ENCODE peak calls at places on chromosomes 5 and 9, in six cellular contexts. One of them, this sample, is unnamed.

GRCh38 chr5:148998174-148998797 is 64.6 kb downstream of the SH3TC2 start:
- DNase-seq in H9: no peak
- DNase-seq in H1: no peak
- DNase-seq in neuronal stem cell: peak
- DNase-seq in mesenchymal stem cell: peak
- DNase-seq in trophoblast cell: peak
- DNase-seq in this sample: peak

GRCh38 chr5:67474597-67475238 is 278.1 kb upstream of the CD180 start:
- DNase-seq in H9: no peak
- DNase-seq in H1: no peak
- DNase-seq in neuronal stem cell: no peak
- DNase-seq in mesenchymal stem cell: no peak
- DNase-seq in trophoblast cell: no peak
- DNase-seq in this sample: no peak

GRCh38 chr9:123327697-123328100 is 28.3 kb upstream of the CRB2 start:
- DNase-seq in H9: no peak
- DNase-seq in H1: no peak
- DNase-seq in neuronal stem cell: no peak
- DNase-seq in mesenchymal stem cell: no peak
- DNase-seq in trophoblast cell: peak
- DNase-seq in this sample: no peak

GRCh38 chr9:120733190-120733589 is 18.9 kb upstream of the MEGF9 start:
- DNase-seq in H9: no peak
- DNase-seq in H1: no peak
- DNase-seq in neuronal stem cell: no peak
- DNase-seq in mesenchymal stem cell: peak
- DNase-seq in trophoblast cell: no peak
- DNase-seq in this sample: peak

GRCh38 chr5:19240150-19240549 is 747.9 kb downstream of the CDH18 start:
- DNase-seq in H9: no peak
- DNase-seq in H1: no peak
- DNase-seq in neuronal stem cell: no peak
- DNase-seq in mesenchymal stem cell: peak
- DNase-seq in trophoblast cell: no peak
- DNase-seq in this sample: no peak

GRCh38 chr5:5536871-5537270 is 114.4 kb downstream of the ICE1 start:
- DNase-seq in H9: no peak
- DNase-seq in H1: no peak
- DNase-seq in neuronal stem cell: no peak
- DNase-seq in mesenchymal stem cell: no peak
- DNase-seq in trophoblast cell: no peak
- DNase-seq in this sample: no peak

GRCh38 chr9:17065062-17065461 is 69.8 kb upstream of the CNTLN start:
- DNase-seq in H9: no peak
- DNase-seq in H1: no peak
- DNase-seq in neuronal stem cell: no peak
- DNase-seq in mesenchymal stem cell: no peak
- DNase-seq in trophoblast cell: no peak
- DNase-seq in this sample: peak

GRCh38 chr5:88143693-88144218 is 124.9 kb downstream of the TMEM161B start:
- DNase-seq in H9: no peak
- DNase-seq in H1: no peak
- DNase-seq in neuronal stem cell: peak
- DNase-seq in mesenchymal stem cell: no peak
- DNase-seq in trophoblast cell: no peak
- DNase-seq in this sample: no peak

GRCh38 chr9:23822331-23823169 is 3.5 kb downstream of the ELAVL2 start:
- DNase-seq in H9: peak
- DNase-seq in H1: no peak
- DNase-seq in neuronal stem cell: no peak
- DNase-seq in mesenchymal stem cell: no peak
- DNase-seq in trophoblast cell: no peak
- DNase-seq in this sample: no peak

GRCh38 chr5:54309751-54310432 is 481 bp downstream of the ARL15 start:
- DNase-seq in H9: no peak
- DNase-seq in H1: no peak
- DNase-seq in neuronal stem cell: peak
- DNase-seq in mesenchymal stem cell: peak
- DNase-seq in trophoblast cell: no peak
- DNase-seq in this sample: peak

GRCh38 chr5:88536146-88536545 is 267.5 kb upstream of the TMEM161B start:
- DNase-seq in H9: no peak
- DNase-seq in H1: no peak
- DNase-seq in neuronal stem cell: no peak
- DNase-seq in mesenchymal stem cell: no peak
- DNase-seq in trophoblast cell: no peak
- DNase-seq in this sample: no peak

GRCh38 chr9:22067196-22067595 is 58.1 kb upstream of the CDKN2B start:
- DNase-seq in H9: no peak
- DNase-seq in H1: no peak
- DNase-seq in neuronal stem cell: no peak
- DNase-seq in mesenchymal stem cell: no peak
- DNase-seq in trophoblast cell: no peak
- DNase-seq in this sample: peak

GRCh38 chr5:149667084-149667826 is 62.9 kb upstream of the PPARGC1B start:
- DNase-seq in H9: no peak
- DNase-seq in H1: no peak
- DNase-seq in neuronal stem cell: no peak
- DNase-seq in mesenchymal stem cell: peak
- DNase-seq in trophoblast cell: peak
- DNase-seq in this sample: peak

GRCh38 chr9:126482361-126483044 is 131.2 kb upstream of the LMX1B start:
- DNase-seq in H9: peak
- DNase-seq in H1: peak
- DNase-seq in neuronal stem cell: peak
- DNase-seq in mesenchymal stem cell: peak
- DNase-seq in trophoblast cell: no peak
- DNase-seq in this sample: peak

GRCh38 chr5:42994285-42995151 is 45.6 kb downstream of the ANXA2R start:
- DNase-seq in H9: peak
- DNase-seq in H1: no peak
- DNase-seq in neuronal stem cell: peak
- DNase-seq in mesenchymal stem cell: peak
- DNase-seq in trophoblast cell: peak
- DNase-seq in this sample: peak

GRCh38 chr5:76310208-76310607 is 92.9 kb upstream of the IQGAP2 start:
- DNase-seq in H9: no peak
- DNase-seq in H1: no peak
- DNase-seq in neuronal stem cell: no peak
- DNase-seq in mesenchymal stem cell: no peak
- DNase-seq in trophoblast cell: no peak
- DNase-seq in this sample: no peak

GRCh38 chr9:81474125-81474524 is 215.2 kb downstream of the TLE1 start:
- DNase-seq in H9: no peak
- DNase-seq in H1: no peak
- DNase-seq in neuronal stem cell: no peak
- DNase-seq in mesenchymal stem cell: no peak
- DNase-seq in trophoblast cell: peak
- DNase-seq in this sample: no peak

GRCh38 chr5:36403601-36404311 is 102.1 kb upstream of the RANBP3L start:
- DNase-seq in H9: no peak
- DNase-seq in H1: no peak
- DNase-seq in neuronal stem cell: no peak
- DNase-seq in mesenchymal stem cell: no peak
- DNase-seq in trophoblast cell: no peak
- DNase-seq in this sample: peak

GRCh38 chr5:114450516-114450909 is 88.6 kb downstream of the KCNN2 start:
- DNase-seq in H9: no peak
- DNase-seq in H1: no peak
- DNase-seq in neuronal stem cell: no peak
- DNase-seq in mesenchymal stem cell: no peak
- DNase-seq in trophoblast cell: no peak
- DNase-seq in this sample: peak

GRCh38 chr5:145752534-145752933 is 82.6 kb downstream of the PRELID2 start:
- DNase-seq in H9: no peak
- DNase-seq in H1: no peak
- DNase-seq in neuronal stem cell: no peak
- DNase-seq in mesenchymal stem cell: no peak
- DNase-seq in trophoblast cell: no peak
- DNase-seq in this sample: no peak

GRCh38 chr9:33867747-33868429 is 50.9 kb downstream of the UBE2R2 start:
- DNase-seq in H9: no peak
- DNase-seq in H1: no peak
- DNase-seq in neuronal stem cell: no peak
- DNase-seq in mesenchymal stem cell: no peak
- DNase-seq in trophoblast cell: no peak
- DNase-seq in this sample: no peak

GRCh38 chr5:147658293-147658932 is 124.1 kb downstream of the JAKMIP2 start:
- DNase-seq in H9: no peak
- DNase-seq in H1: no peak
- DNase-seq in neuronal stem cell: no peak
- DNase-seq in mesenchymal stem cell: no peak
- DNase-seq in trophoblast cell: no peak
- DNase-seq in this sample: no peak

GRCh38 chr9:130239363-130239695 is 26.2 kb upstream of the HMCN2 start:
- DNase-seq in H9: no peak
- DNase-seq in H1: no peak
- DNase-seq in neuronal stem cell: no peak
- DNase-seq in mesenchymal stem cell: no peak
- DNase-seq in trophoblast cell: no peak
- DNase-seq in this sample: no peak

GRCh38 chr5:149680810-149681221 is 49.3 kb upstream of the PPARGC1B start:
- DNase-seq in H9: no peak
- DNase-seq in H1: no peak
- DNase-seq in neuronal stem cell: no peak
- DNase-seq in mesenchymal stem cell: no peak
- DNase-seq in trophoblast cell: no peak
- DNase-seq in this sample: no peak

GRCh38 chr9:96668868-96669534 is 13.9 kb upstream of the PRXL2C start:
- DNase-seq in H9: no peak
- DNase-seq in H1: no peak
- DNase-seq in neuronal stem cell: no peak
- DNase-seq in mesenchymal stem cell: no peak
- DNase-seq in trophoblast cell: no peak
- DNase-seq in this sample: no peak

GRCh38 chr9:35758475-35759050 is 4.5 kb upstream of the MSMP start:
- DNase-seq in H9: no peak
- DNase-seq in H1: no peak
- DNase-seq in neuronal stem cell: no peak
- DNase-seq in mesenchymal stem cell: no peak
- DNase-seq in trophoblast cell: no peak
- DNase-seq in this sample: no peak

GRCh38 chr9:14616188-14616982 is 76.8 kb downstream of the ZDHHC21 start:
- DNase-seq in H9: no peak
- DNase-seq in H1: no peak
- DNase-seq in neuronal stem cell: peak
- DNase-seq in mesenchymal stem cell: peak
- DNase-seq in trophoblast cell: peak
- DNase-seq in this sample: peak

GRCh38 chr9:122821278-122821952 is 7.0 kb downstream of the PDCL start:
- DNase-seq in H9: no peak
- DNase-seq in H1: no peak
- DNase-seq in neuronal stem cell: no peak
- DNase-seq in mesenchymal stem cell: peak
- DNase-seq in trophoblast cell: no peak
- DNase-seq in this sample: peak

GRCh38 chr5:140165101-140165920 is 9.7 kb upstream of the CYSTM1 start:
- DNase-seq in H9: no peak
- DNase-seq in H1: no peak
- DNase-seq in neuronal stem cell: no peak
- DNase-seq in mesenchymal stem cell: no peak
- DNase-seq in trophoblast cell: no peak
- DNase-seq in this sample: no peak

GRCh38 chr5:112957970-112958773 is 18.4 kb upstream of the DCP2 start:
- DNase-seq in H9: no peak
- DNase-seq in H1: no peak
- DNase-seq in neuronal stem cell: no peak
- DNase-seq in mesenchymal stem cell: peak
- DNase-seq in trophoblast cell: no peak
- DNase-seq in this sample: peak

GRCh38 chr5:94025788-94026473 is 284.5 kb upstream of the POU5F2 start:
- DNase-seq in H9: peak
- DNase-seq in H1: no peak
- DNase-seq in neuronal stem cell: no peak
- DNase-seq in mesenchymal stem cell: no peak
- DNase-seq in trophoblast cell: no peak
- DNase-seq in this sample: no peak

GRCh38 chr5:27315541-27316282 is 277.3 kb upstream of the CDH9 start:
- DNase-seq in H9: peak
- DNase-seq in H1: peak
- DNase-seq in neuronal stem cell: no peak
- DNase-seq in mesenchymal stem cell: peak
- DNase-seq in trophoblast cell: no peak
- DNase-seq in this sample: peak

GRCh38 chr5:133962131-133962530 is 6.3 kb downstream of the C5orf15 start:
- DNase-seq in H9: no peak
- DNase-seq in H1: no peak
- DNase-seq in neuronal stem cell: no peak
- DNase-seq in mesenchymal stem cell: no peak
- DNase-seq in trophoblast cell: no peak
- DNase-seq in this sample: no peak
- H4K91ac ChIP-seq in H9: no peak
- H4K91ac ChIP-seq in H1: no peak
- H4K91ac ChIP-seq in neuronal stem cell: no peak
- H4K91ac ChIP-seq in mesenchymal stem cell: no peak
- H4K91ac ChIP-seq in trophoblast cell: no peak
- H4K91ac ChIP-seq in this sample: no peak

DNA sequence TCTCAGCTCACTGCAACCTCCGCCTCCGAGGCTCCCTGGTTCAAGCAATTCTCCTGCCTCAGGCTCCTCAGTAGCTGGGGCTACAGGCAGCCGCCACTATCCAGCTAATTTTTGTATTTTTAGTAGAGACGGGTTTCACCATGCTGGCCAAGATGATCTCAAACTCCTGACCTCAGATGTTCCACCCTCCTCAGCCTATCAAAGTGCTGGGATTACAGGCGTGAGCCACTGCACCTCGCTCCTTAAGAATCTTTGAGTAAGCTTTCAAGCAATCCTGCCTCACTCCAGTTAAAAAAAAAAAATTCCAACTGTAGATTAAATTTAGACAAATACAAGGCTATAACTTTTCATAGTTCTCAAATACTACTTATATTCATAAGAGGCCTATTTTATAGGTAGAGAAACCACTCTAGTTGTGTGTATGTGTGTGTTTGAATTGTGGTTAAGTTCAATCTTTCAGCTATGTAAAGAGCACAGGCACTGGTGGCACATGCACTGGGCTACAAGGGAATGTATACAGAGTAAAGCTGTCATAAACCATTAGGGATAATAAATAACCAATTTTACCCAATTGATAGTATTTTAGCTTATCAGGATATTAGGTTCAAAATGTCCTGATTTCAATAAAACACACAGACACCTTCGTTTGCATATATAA is 50.6 kb upstream of the RAPGEF6 start:
- DNase-seq in H9: no peak
- DNase-seq in H1: no peak
- DNase-seq in neuronal stem cell: no peak
- DNase-seq in mesenchymal stem cell: no peak
- DNase-seq in trophoblast cell: no peak
- DNase-seq in this sample: peak
- H4K91ac ChIP-seq in H9: no peak
- H4K91ac ChIP-seq in H1: no peak
- H4K91ac ChIP-seq in neuronal stem cell: no peak
- H4K91ac ChIP-seq in mesenchymal stem cell: no peak
- H4K91ac ChIP-seq in trophoblast cell: no peak
- H4K91ac ChIP-seq in this sample: no peak

GRCh38 chr9:6902423-6902822 is 144.7 kb downstream of the KDM4C start:
- DNase-seq in H9: no peak
- DNase-seq in H1: no peak
- DNase-seq in neuronal stem cell: no peak
- DNase-seq in mesenchymal stem cell: no peak
- DNase-seq in trophoblast cell: no peak
- DNase-seq in this sample: peak
- H4K91ac ChIP-seq in H9: no peak
- H4K91ac ChIP-seq in H1: no peak
- H4K91ac ChIP-seq in neuronal stem cell: no peak
- H4K91ac ChIP-seq in mesenchymal stem cell: no peak
- H4K91ac ChIP-seq in trophoblast cell: no peak
- H4K91ac ChIP-seq in this sample: no peak

GRCh38 chr5:82806513-82806912 is 270.7 kb downstream of the TMEM167A start:
- DNase-seq in H9: no peak
- DNase-seq in H1: no peak
- DNase-seq in neuronal stem cell: no peak
- DNase-seq in mesenchymal stem cell: no peak
- DNase-seq in trophoblast cell: no peak
- DNase-seq in this sample: no peak
- H4K91ac ChIP-seq in H9: no peak
- H4K91ac ChIP-seq in H1: no peak
- H4K91ac ChIP-seq in neuronal stem cell: no peak
- H4K91ac ChIP-seq in mesenchymal stem cell: no peak
- H4K91ac ChIP-seq in trophoblast cell: no peak
- H4K91ac ChIP-seq in this sample: no peak